ENCODE peak calls at places on chromosomes 13 and 19, in ten cellular contexts. G, F, E, L, P, Y, Q, A, K and J are unnamed samples.

GRCh38 chr13:50518791-50519201 is 324.7 kb downstream of the DLEU7 start:
- DNase-seq in G (no peak), F (peak; percentile 72), E (no peak), L (no peak), P (peak; percentile 56), Y (no peak), Q (peak; percentile 31), A (no peak), K (peak; percentile 47), J (no peak)

GRCh38 chr19:12913871-12914690 is 5.0 kb downstream of the SYCE2 start:
- DNase-seq in G (no peak), F (no peak), E (peak; percentile 74), L (peak; percentile 67), P (peak; percentile 63), Y (no peak), Q (peak; percentile 47), A (no peak), K (no peak), J (no peak)

GRCh38 chr13:45820106-45820838 is 31.3 kb downstream of the SIAH3 start:
- DNase-seq in G (no peak), F (no peak), E (no peak), L (no peak), P (no peak), Y (no peak), Q (no peak), A (no peak), K (no peak), J (no peak)

GRCh38 chr13:42396901-42397670 is 125.1 kb downstream of the AKAP11 start:
- DNase-seq in G (no peak), F (no peak), E (no peak), L (no peak), P (no peak), Y (no peak), Q (no peak), A (no peak), K (no peak), J (no peak)

GRCh38 chr13:46134961-46135522 is 30.2 kb upstream of the CPB2 start:
- DNase-seq in G (no peak), F (peak; percentile 2), E (no peak), L (no peak), P (no peak), Y (peak; percentile 34), Q (no peak), A (no peak), K (no peak), J (no peak)

GRCh38 chr13:24348797-24349515 is 39.6 kb downstream of the C1QTNF9 start:
- DNase-seq in G (no peak), F (no peak), E (no peak), L (no peak), P (no peak), Y (peak; percentile 63), Q (no peak), A (no peak), K (no peak), J (no peak)

GRCh38 chr13:42041684-42042035 is 6.8 kb upstream of the DGKH start:
- DNase-seq in G (no peak), F (peak; percentile 63), E (peak; percentile 86), L (peak; percentile 62), P (peak; percentile 74), Y (no peak), Q (peak; percentile 45), A (peak; percentile 65), K (no peak), J (no peak)

GRCh38 chr13:75195479-75196111 is 286.4 kb downstream of the TBC1D4 start:
- DNase-seq in G (no peak), F (no peak), E (no peak), L (no peak), P (peak; percentile 73), Y (no peak), Q (no peak), A (no peak), K (no peak), J (peak; percentile 62)

GRCh38 chr19:14433454-14434156 is 499 bp downstream of the PKN1 start:
- DNase-seq in G (no peak), F (no peak), E (no peak), L (no peak), P (no peak), Y (no peak), Q (no peak), A (peak; percentile 33), K (no peak), J (no peak)

GRCh38 chr13:108948269-108948671 is 318.9 kb downstream of the MYO16 start:
- DNase-seq in G (no peak), F (no peak), E (no peak), L (peak; percentile 21), P (no peak), Y (no peak), Q (no peak), A (no peak), K (no peak), J (no peak)

GRCh38 chr13:21047591-21048282 is 13.6 kb downstream of the LATS2 start:
- DNase-seq in G (no peak), F (no peak), E (no peak), L (peak; percentile 41), P (no peak), Y (no peak), Q (no peak), A (no peak), K (no peak), J (no peak)

GRCh38 chr19:40642757-40643325 is 41.7 kb downstream of the LTBP4 start:
- DNase-seq in G (no peak), F (no peak), E (no peak), L (peak; percentile 44), P (peak; percentile 29), Y (no peak), Q (no peak), A (no peak), K (no peak), J (no peak)

GRCh38 chr19:40640744-40641143 is 39.6 kb downstream of the LTBP4 start:
- DNase-seq in G (no peak), F (peak; percentile 45), E (peak; percentile 71), L (peak; percentile 22), P (peak; percentile 50), Y (no peak), Q (no peak), A (peak; percentile 46), K (no peak), J (no peak)

GRCh38 chr19:40642062-40642706 is 41.0 kb downstream of the LTBP4 start:
- DNase-seq in G (no peak), F (no peak), E (no peak), L (no peak), P (no peak), Y (no peak), Q (no peak), A (no peak), K (no peak), J (no peak)

GRCh38 chr19:40639638-40639982 is 38.4 kb downstream of the LTBP4 start:
- DNase-seq in G (no peak), F (no peak), E (no peak), L (no peak), P (no peak), Y (no peak), Q (no peak), A (no peak), K (no peak), J (no peak)

DNA sequence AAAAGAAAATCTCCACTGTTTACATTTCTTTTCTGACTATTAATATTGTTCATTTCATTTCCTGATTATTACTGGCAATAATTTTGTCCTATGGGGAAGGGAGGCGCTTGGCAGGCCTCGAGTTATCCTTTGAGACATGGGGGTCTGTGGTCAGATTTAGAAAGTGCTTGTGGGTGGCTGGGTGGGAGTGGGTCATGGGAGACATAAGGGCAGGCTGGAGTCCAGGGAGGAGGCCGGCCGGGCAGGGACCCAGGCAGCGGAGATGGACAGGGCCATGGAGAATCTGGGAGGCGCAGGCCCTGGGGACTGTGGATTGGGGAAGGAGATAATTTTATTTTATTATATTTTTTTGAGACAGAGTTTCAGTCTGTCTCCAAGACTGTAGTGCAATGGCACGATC is 40.1 kb downstream of the LTBP4 start:
- DNase-seq in G (no peak), F (no peak), E (no peak), L (no peak), P (no peak), Y (no peak), Q (no peak), A (no peak), K (no peak), J (no peak)
- H3K4me3 ChIP-seq in G (no peak overlapping the region), F (no peak overlapping the region), E (no peak overlapping the region), L (no peak overlapping the region), P (no peak overlapping the region), Y (no peak overlapping the region), Q (no peak overlapping the region), A (no peak overlapping the region), K (no peak overlapping the region), J (no peak overlapping the region)

DNA sequence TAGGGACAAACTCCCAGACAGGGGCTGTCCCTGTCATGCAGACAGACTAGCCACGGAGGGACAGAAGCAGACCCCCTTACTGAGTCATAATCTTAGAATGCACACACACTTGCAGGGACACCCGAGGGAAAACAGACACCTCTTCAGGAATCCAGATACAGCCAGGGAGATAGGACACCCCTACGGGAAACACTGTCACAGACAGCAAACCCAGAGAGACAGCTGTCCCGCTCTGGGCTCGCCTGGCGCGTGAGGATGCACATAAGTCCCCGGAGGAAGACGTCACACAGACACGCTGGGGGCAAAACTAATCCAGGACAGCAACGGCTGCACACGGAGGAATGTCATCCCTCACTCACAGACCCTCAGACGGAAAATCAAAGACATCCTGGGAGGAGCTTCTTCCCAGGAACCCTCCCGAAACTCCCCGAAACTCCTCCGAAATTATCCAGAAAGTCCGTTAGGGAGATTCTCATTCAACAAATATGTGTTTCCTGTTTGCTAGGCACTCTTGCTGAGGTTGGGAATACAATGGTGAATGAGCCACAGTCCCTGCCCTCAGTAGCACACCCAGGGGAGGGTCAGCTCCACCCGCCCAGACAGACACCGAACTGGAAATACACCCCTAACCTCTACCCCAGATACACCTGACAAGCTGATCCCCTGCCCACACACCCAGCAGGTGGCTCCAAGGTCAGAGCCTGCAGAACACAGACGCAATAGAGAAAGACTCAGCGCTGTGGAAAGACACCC is 15.2 kb upstream of the TOMM40 start:
- DNase-seq in G (no peak), F (peak; percentile 21), E (no peak), L (peak; percentile 9), P (no peak), Y (no peak), Q (no peak), A (no peak), K (no peak), J (no peak)
- H3K4me3 ChIP-seq in G (no peak overlapping the region), F (no peak overlapping the region), E (no peak overlapping the region), L (no peak overlapping the region), P (no peak overlapping the region), Y (no peak overlapping the region), Q (no peak overlapping the region), A (no peak overlapping the region), K (no peak overlapping the region), J (no peak overlapping the region)

GRCh38 chr19:54247106-54247930 is 4.7 kb upstream of the LILRA6 start:
- DNase-seq in G (no peak), F (no peak), E (no peak), L (no peak), P (no peak), Y (no peak), Q (no peak), A (no peak), K (no peak), J (no peak)
- H3K4me3 ChIP-seq in G (no peak overlapping the region), F (no peak overlapping the region), E (no peak overlapping the region), L (no peak overlapping the region), P (no peak overlapping the region), Y (no peak overlapping the region), Q (no peak overlapping the region), A (no peak overlapping the region), K (no peak overlapping the region), J (no peak overlapping the region)

GRCh38 chr13:84925443-84925842 is 873.8 kb downstream of the SLITRK6 start:
- DNase-seq in G (no peak), F (peak; percentile 49), E (no peak), L (no peak), P (no peak), Y (no peak), Q (no peak), A (no peak), K (peak; percentile 3), J (peak; percentile 13)
- H3K4me3 ChIP-seq in G (no peak overlapping the region), F (no peak overlapping the region), E (no peak overlapping the region), L (no peak overlapping the region), P (no peak overlapping the region), Y (no peak overlapping the region), Q (no peak overlapping the region), A (no peak overlapping the region), K (no peak overlapping the region), J (no peak overlapping the region)